ENCODE peak calls at places on chromosome 11, in ten cellular contexts. C is T-helper 1 cell; B is NCI-H226; U is pancreas; A is NCI-H345; Y is epithelial cell of esophagus; K is Daoy; J is heart right ventricle; N is activated T-cell treated with anti-CD3 and anti-CD28 coated beads, Interleukin-2, amount 50 U/mL, for 48 hours; V is renal cortical epithelial cell. G is an unnamed sample.

GRCh38 chr11:99601179-99601578 is 580.4 kb downstream of the CNTN5 start:
- DNase-seq in B (no peak), V (no peak), K (no peak), J (no peak), A (no peak), Y (no peak), C (no peak), N (no peak), U (no peak), G (no peak)

GRCh38 chr11:69999721-70000120 is 78.4 kb upstream of the ANO1 start:
- DNase-seq in J (peak; percentile 29), A (no peak), N (no peak), Y (peak; percentile 35), V (no peak), K (no peak), B (no peak), C (no peak), U (no peak), G (no peak)

GRCh38 chr11:92711913-92712312 is 257.5 kb upstream of the MTNR1B start:
- DNase-seq in J (no peak), C (no peak), K (peak; percentile 52), B (no peak), Y (no peak), N (no peak), A (no peak), V (no peak), U (no peak), G (no peak)

GRCh38 chr11:121112498-121113455 is 11.7 kb downstream of the TECTA start:
- DNase-seq in K (peak; percentile 74), N (peak; percentile 48), C (no peak), Y (peak; percentile 70), V (peak; percentile 24), U (no peak), A (peak; percentile 60), J (peak; percentile 69), B (peak; percentile 75), G (no peak)

GRCh38 chr11:36753960-36754359 is 155.9 kb upstream of the RAG2 start:
- DNase-seq in A (no peak), V (no peak), C (no peak), U (no peak), J (no peak), N (no peak), K (peak; percentile 26), Y (no peak), B (no peak), G (no peak)

GRCh38 chr11:3052109-3052479 is 5.1 kb downstream of the CARS1 start:
- DNase-seq in N (no peak), J (no peak), A (no peak), B (no peak), C (no peak), V (no peak), U (no peak), K (no peak), Y (no peak), G (no peak)

GRCh38 chr11:108871152-108871551 is 206.3 kb downstream of the DDX10 start:
- DNase-seq in B (peak; percentile 27), A (peak; percentile 4), N (no peak), Y (peak; percentile 75), K (peak; percentile 63), V (peak; percentile 71), C (no peak), J (peak; percentile 11), U (no peak), G (no peak)

GRCh38 chr11:1327064-1327460 is 17.6 kb upstream of the TOLLIP start:
- DNase-seq in C (no peak), U (no peak), K (no peak), A (no peak), B (no peak), J (no peak), V (no peak), Y (no peak), N (no peak), G (no peak)

G was measured in kidney epithelial cell.